ENCODE peak calls at places on chromosomes 12 and 14, in four cellular contexts. A is A549, V is IMR-90, B is upper lobe of left lung. Y is an unnamed sample.

GRCh38 chr12:51374856-51375255 is 16.4 kb downstream of the GALNT6 start:
- DNase-seq in A (no peak), V (no peak), B (no peak), Y (no peak)

GRCh38 chr12:68405292-68405900 is 73.2 kb upstream of the MDM1 start:
- DNase-seq in A (peak), V (no peak), B (no peak), Y (no peak)

GRCh38 chr12:62933871-62934798 is 815 bp downstream of the PPM1H start:
- DNase-seq in A (peak), V (peak), B (peak), Y (peak)

GRCh38 chr14:90375934-90376333 is 20.9 kb upstream of the CALM1 start:
- DNase-seq in A (no peak), V (no peak), B (no peak), Y (no peak)

GRCh38 chr14:68394113-68394718 is 398.7 kb downstream of the ZFP36L1 start:
- DNase-seq in A (no peak), V (peak), B (no peak), Y (no peak)

GRCh38 chr12:126474703-126475102 is 1409.5 kb downstream of the AACS start:
- DNase-seq in A (no peak), V (no peak), B (no peak), Y (no peak)

GRCh38 chr12:62700091-62700490 is 233.5 kb downstream of the MON2 start:
- DNase-seq in A (no peak), V (peak), B (no peak), Y (no peak)

GRCh38 chr12:118042091-118042490 is 18.9 kb downstream of the WSB2 start:
- DNase-seq in A (no peak), V (no peak), B (no peak), Y (no peak)

GRCh38 chr12:52616680-52617402 is 1.5 kb downstream of the KRT73 start:
- DNase-seq in A (no peak), V (no peak), B (no peak), Y (no peak)

GRCh38 chr12:1350055-1350933 is 244.1 kb downstream of the FBXL14 start:
- DNase-seq in A (peak), V (peak), B (no peak), Y (no peak)

GRCh38 chr14:100620437-100621100 is 33.4 kb upstream of the BEGAIN start:
- DNase-seq in A (no peak), V (no peak), B (no peak), Y (no peak)

GRCh38 chr12:10305411-10305810 is 2.3 kb upstream of the KLRD1 start:
- DNase-seq in A (no peak), V (no peak), B (no peak), Y (no peak)

GRCh38 chr14:26216797-26217196 is 381.0 kb downstream of the NOVA1 start:
- DNase-seq in A (no peak), V (no peak), B (no peak), Y (no peak)

GRCh38 chr12:95117178-95117599 is 43.8 kb upstream of the NR2C1 start:
- DNase-seq in A (peak), V (peak), B (peak), Y (peak)

GRCh38 chr12:132124766-132125425 is 19.2 kb downstream of the DDX51 start:
- DNase-seq in A (no peak), V (no peak), B (no peak), Y (no peak)

GRCh38 chr12:88994537-88994936 is 357.8 kb downstream of the DUSP6 start:
- DNase-seq in A (no peak), V (peak), B (no peak), Y (no peak)

GRCh38 chr12:77047341-77048202 is 17.8 kb downstream of the E2F7 start:
- DNase-seq in A (no peak), V (no peak), B (no peak), Y (no peak)

GRCh38 chr14:59847711-59848110 is 22.9 kb downstream of the RTN1 start:
- DNase-seq in A (no peak), V (no peak), B (no peak), Y (no peak)

GRCh38 chr14:61681413-61681812 is 13.9 kb upstream of the HIF1A start:
- DNase-seq in A (no peak), V (no peak), B (no peak), Y (no peak)

GRCh38 chr14:97138801-97139200 is 341.6 kb downstream of the VRK1 start:
- DNase-seq in A (no peak), V (no peak), B (no peak), Y (peak)

GRCh38 chr14:81301371-81301770 is 80.6 kb upstream of the GTF2A1 start:
- DNase-seq in A (no peak), V (no peak), B (no peak), Y (no peak)

GRCh38 chr12:54561164-54561563 is 11.8 kb downstream of the PDE1B start:
- DNase-seq in A (no peak), V (no peak), B (peak), Y (no peak)

GRCh38 chr12:113298861-113299545 is 35.9 kb downstream of the SLC8B1 start:
- DNase-seq in A (no peak), V (no peak), B (no peak), Y (peak)

GRCh38 chr12:22657538-22657937 is 32.6 kb downstream of the ETNK1 start:
- DNase-seq in A (no peak), V (peak), B (no peak), Y (no peak)

GRCh38 chr12:110641512-110641911 is 27.6 kb downstream of the TCTN1 start:
- DNase-seq in A (no peak), V (peak), B (no peak), Y (no peak)

GRCh38 chr12:132030367-132031038 is 80.8 kb downstream of the EP400 start:
- DNase-seq in A (no peak), V (peak), B (no peak), Y (no peak)

GRCh38 chr14:106844608-106845285 is 1318.4 kb downstream of the TMEM121 start:
- DNase-seq in A (peak), V (no peak), B (peak), Y (peak)

GRCh38 chr12:102016472-102016871 is 45.3 kb downstream of the WASHC3 start:
- DNase-seq in A (no peak), V (peak), B (no peak), Y (no peak)

GRCh38 chr12:39235990-39236767 is 206.7 kb downstream of the KIF21A start:
- DNase-seq in A (no peak), V (no peak), B (no peak), Y (no peak)

GRCh38 chr14:86166541-86166940 is 636.6 kb downstream of the FLRT2 start:
- DNase-seq in A (no peak), V (no peak), B (no peak), Y (no peak)

GRCh38 chr14:58299665-58300202 is 1.4 kb downstream of the ARID4A start:
- DNase-seq in A (no peak), V (no peak), B (no peak), Y (peak)

GRCh38 chr14:49975799-49976198 is 82.9 kb downstream of the ARF6 start:
- DNase-seq in A (peak), V (no peak), B (no peak), Y (no peak)

GRCh38 chr12:112686373-112686772 is 105.2 kb upstream of the RPH3A start:
- DNase-seq in A (peak), V (peak), B (no peak), Y (no peak)

GRCh38 chr12:79174656-79175055 is 310.1 kb downstream of the SYT1 start:
- DNase-seq in A (peak), V (peak), B (no peak), Y (no peak)

GRCh38 chr14:55388160-55388559 is 23.5 kb downstream of the ATG14 start:
- DNase-seq in A (no peak), V (peak), B (no peak), Y (no peak)

GRCh38 chr12:75666980-75667359 is 155.6 kb upstream of the KRR1 start:
- DNase-seq in A (no peak), V (peak), B (no peak), Y (no peak)

GRCh38 chr12:58008658-58009057 is 67.3 kb downstream of the ATP23 start:
- DNase-seq in A (no peak), V (no peak), B (no peak), Y (no peak)

GRCh38 chr12:132399092-132400010 is 70.0 kb upstream of the GALNT9 start:
- DNase-seq in A (no peak), V (no peak), B (no peak), Y (no peak)

GRCh38 chr14:103121161-103121845 is 2.0 kb upstream of the TNFAIP2 start:
- DNase-seq in A (peak), V (no peak), B (peak), Y (peak)

GRCh38 chr14:95711476-95712176 is 2.3 kb downstream of the TCL1A start:
- DNase-seq in A (no peak), V (no peak), B (no peak), Y (no peak)

GRCh38 chr14:95710106-95710505 is 3.8 kb downstream of the TCL1A start:
- DNase-seq in A (no peak), V (no peak), B (no peak), Y (no peak)

GRCh38 chr14:95712398-95712797 is 1.5 kb downstream of the TCL1A start:
- DNase-seq in A (no peak), V (no peak), B (no peak), Y (no peak)

GRCh38 chr14:95713596-95714371 is at the start of gene TCL1A:
- DNase-seq in A (no peak), V (no peak), B (no peak), Y (no peak)
- TF ChIP-seq CTCF in A (no peak), V (no peak), B (no peak), Y (no peak)

GRCh38 chr14:95227279-95227860 is 70.0 kb upstream of the DICER1 start:
- DNase-seq in A (no peak), V (peak), B (no peak), Y (no peak)
- H3K4me3 ChIP-seq in A (no peak), V (no peak), B (peak), Y (no peak)

DNA sequence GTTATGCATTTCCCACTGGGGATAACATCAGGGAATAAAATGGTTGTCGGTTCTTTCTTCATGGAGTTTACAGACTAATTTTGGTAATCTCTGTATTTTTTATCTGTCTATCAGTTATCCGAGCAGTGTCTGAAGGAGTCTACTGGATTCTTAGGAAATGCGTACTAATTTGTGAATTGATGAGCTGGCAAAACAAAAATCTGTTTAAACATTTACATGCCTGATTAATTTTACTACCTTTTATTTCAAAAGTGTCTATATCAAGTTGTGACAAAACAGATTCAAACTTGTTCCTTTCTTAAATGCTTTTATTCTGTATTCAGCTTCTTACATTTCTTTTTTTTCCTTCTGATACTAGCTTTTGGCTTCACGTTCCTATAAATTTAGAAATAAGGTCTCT is 4.4 kb downstream of the RIMKLB start:
- DNase-seq in A (no peak), V (no peak), B (no peak), Y (no peak)
- TF ChIP-seq POLR2A in A (no peak), V (no peak), B (no peak), Y (no peak)

DNA sequence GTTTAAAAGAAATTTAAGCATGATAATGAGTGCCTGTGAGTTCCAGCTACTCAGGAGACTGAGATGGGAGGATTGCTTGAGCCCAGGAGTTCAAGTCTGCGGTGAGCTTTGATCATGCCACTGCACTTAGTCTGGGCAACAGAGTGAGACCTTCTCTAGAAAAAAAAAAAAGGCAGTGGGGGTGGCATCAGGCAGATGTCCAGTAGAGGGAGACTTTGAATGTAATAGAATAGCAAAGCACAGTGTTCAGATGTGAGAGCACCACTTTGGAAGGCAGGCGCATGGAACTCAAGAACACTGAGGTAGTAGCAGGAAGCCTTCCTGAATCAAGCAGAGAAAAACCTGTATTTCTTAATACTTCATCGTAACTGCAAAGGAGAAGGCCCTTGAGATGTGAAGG is 394.5 kb upstream of the GARIN6 start:
- DNase-seq in A (peak), V (no peak), B (no peak), Y (no peak)
- TF ChIP-seq CTCF in A (no peak), V (no peak), B (no peak), Y (no peak)

DNA sequence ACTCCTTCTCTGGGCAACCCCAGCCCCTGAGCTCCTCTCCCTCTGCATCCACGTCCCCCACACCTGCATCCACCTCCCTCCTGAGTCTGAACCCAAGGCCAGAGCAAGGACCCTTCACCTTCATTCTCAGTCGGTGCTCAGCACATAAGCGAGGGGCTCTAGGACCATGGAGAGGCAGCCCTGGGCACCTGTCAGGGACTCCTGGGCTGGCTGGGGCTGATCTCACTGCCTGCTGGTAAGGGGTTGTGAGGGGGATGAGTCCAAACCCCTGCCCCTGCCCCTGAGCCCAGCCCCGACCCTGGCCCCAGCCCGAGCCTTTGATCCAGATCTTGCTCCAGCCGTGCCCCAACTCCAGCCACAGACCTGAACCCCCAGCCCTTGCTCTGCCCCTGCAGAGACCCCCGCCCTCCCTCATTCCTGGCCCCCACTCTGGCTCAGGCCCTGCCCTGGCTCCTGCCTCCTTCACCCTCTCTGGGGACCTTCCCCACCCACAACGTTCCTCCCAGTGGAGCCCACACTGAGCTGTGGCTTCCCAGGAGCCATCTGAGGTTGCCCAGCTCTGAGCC is 888 bp upstream of the CCDC197 start:
- DNase-seq in A (no peak), V (no peak), B (no peak), Y (no peak)
- H3K4me3 ChIP-seq in A (no peak), V (no peak), B (no peak), Y (no peak)

DNA sequence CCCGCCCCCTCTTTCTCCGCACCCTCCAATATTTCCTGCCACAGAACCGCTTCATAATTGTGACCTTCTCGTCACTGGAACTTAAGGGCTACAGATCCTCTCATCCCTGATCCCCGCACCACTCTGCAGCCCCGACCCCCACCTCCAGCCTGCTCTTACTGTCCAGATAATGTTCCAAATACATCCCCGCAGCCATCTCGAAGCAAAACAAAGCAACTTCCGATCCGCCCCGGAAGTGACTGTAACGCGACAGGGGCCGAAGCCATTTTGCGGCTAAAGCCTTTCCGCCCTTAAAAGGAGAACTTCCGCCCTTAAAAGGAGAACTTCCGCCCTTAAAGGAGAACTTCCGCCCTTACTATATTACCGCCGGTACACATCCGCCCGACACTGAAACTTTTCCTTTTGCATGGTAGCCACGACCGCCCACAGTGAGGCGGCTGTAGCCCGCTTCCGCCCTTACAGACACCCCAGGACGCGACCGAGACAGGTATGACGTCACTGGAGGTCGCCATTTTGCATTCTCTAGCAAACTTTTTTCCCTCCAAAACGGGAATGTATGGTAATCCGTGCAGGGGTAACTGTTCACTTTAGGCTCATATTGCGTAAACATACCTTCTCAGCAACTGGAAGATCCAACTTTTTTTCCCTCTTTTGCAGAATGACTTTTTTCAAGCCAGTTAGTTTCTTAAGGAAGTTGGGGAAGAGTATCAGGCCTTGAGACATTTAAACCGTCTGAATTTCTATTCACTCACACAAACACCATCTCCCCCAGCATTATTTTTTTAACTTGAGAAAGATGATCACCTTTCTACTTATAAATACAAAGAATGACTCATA is at the start of gene ING4:
- DNase-seq in A (peak), V (peak), B (peak), Y (peak)
- TF ChIP-seq POLR2A in A (no peak), V (peak), B (peak), Y (no peak)

GRCh38 chr12:81950871-81951270 is 191.7 kb upstream of the PPFIA2 start:
- DNase-seq in A (no peak), V (no peak), B (no peak), Y (no peak)

GRCh38 chr12:81953541-81953940 is 194.4 kb upstream of the PPFIA2 start:
- DNase-seq in A (no peak), V (no peak), B (no peak), Y (no peak)

GRCh38 chr12:81949721-81950120 is 190.6 kb upstream of the PPFIA2 start:
- DNase-seq in A (no peak), V (no peak), B (no peak), Y (no peak)
- TF ChIP-seq CTCF in A (no peak), V (no peak), B (no peak), Y (no peak)

GRCh38 chr14:73022051-73022450 is 4.9 kb downstream of the ZFYVE1 start:
- DNase-seq in A (no peak), V (no peak), B (no peak), Y (no peak)
- H3K4me3 ChIP-seq in A (no peak), V (no peak), B (no peak), Y (no peak)

DNA sequence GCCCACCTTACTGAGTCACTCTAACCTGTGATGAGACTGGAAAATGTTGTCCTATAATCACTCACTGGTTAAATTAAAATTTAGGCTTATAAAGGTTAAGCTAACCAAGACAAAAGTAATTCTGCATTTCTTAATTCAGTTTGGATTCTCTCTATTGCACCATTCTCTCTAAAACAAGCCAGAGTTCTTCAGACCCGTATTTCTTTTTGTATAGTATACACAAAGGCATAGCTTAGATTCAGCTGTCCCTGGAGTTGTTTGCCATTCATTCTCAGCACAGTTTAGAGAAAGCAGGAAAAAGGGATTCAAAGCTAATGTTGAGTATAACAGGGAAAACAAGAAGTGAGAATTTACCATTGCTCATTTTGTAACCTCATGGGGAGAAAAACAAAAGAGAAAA is 7.3 kb downstream of the AREL1 start:
- DNase-seq in A (no peak), V (no peak), B (no peak), Y (no peak)
- TF ChIP-seq POLR2A in A (no peak), V (no peak), B (no peak), Y (no peak)

GRCh38 chr14:39417014-39417413 is 15.2 kb downstream of the FBXO33 start:
- DNase-seq in A (peak), V (no peak), B (no peak), Y (no peak)
- TF ChIP-seq CTCF in A (peak), V (no peak), B (no peak), Y (no peak)